ENCODE peak calls at places on chromosomes 16 and 17, in six cellular contexts. X, Y, H, K, F and G are unnamed samples.

GRCh38 chr17:9209347-9209746 is 188.0 kb downstream of the NTN1 start:
- DNase-seq in F (no peak), Y (no peak), K (no peak), H (no peak), X (no peak), G (no peak)

GRCh38 chr17:45902892-45903346 is 8.6 kb downstream of the MAPT start:
- DNase-seq in H (no peak), Y (peak; percentile 68), X (no peak), K (peak; percentile 52), F (no peak), G (no peak)

GRCh38 chr17:12180644-12181261 is 160.1 kb downstream of the MAP2K4 start:
- DNase-seq in H (peak; percentile 0), F (peak; percentile 15), K (peak; percentile 23), X (peak; percentile 47), Y (peak; percentile 47), G (no peak)

GRCh38 chr16:75471723-75472634 is 7.5 kb upstream of the TMEM170A start:
- DNase-seq in Y (peak; percentile 61), F (no peak), K (peak; percentile 79), H (no peak), X (no peak), G (no peak)

GRCh38 chr17:32931686-32932085 is 3.7 kb downstream of the TMEM98 start:
- DNase-seq in X (no peak), H (no peak), K (no peak), F (no peak), Y (no peak), G (no peak)

GRCh38 chr17:78664476-78665384 is 87.5 kb upstream of the DNAH17 start:
- DNase-seq in F (no peak), X (no peak), H (no peak), K (no peak), Y (peak; percentile 71), G (no peak)

GRCh38 chr16:88888778-88889387 is 22.4 kb upstream of the PABPN1L start:
- DNase-seq in H (no peak), F (no peak), K (peak; percentile 46), Y (no peak), X (no peak), G (no peak)

GRCh38 chr17:79288950-79289349 is 214.3 kb downstream of the ENGASE start:
- DNase-seq in K (no peak), Y (no peak), H (no peak), F (no peak), X (no peak), G (no peak)

GRCh38 chr16:57533618-57534336 is 2.6 kb downstream of the CCDC102A start:
- DNase-seq in F (no peak), K (peak; percentile 6), Y (no peak), X (no peak), H (no peak), G (peak; percentile 43)

GRCh38 chr16:85229869-85230416 is 117.7 kb upstream of the CIBAR2 start:
- DNase-seq in X (no peak), Y (no peak), H (no peak), K (no peak), F (no peak), G (no peak)

GRCh38 chr17:58083491-58084316 is 485 bp downstream of the DYNLL2 start:
- DNase-seq in H (no peak), X (no peak), Y (peak; percentile 32), K (peak; percentile 81), F (no peak), G (no peak)

GRCh38 chr16:57284952-57285263 is 436 bp upstream of the PLLP start:
- DNase-seq in K (no peak), F (no peak), X (no peak), H (no peak), Y (no peak), G (no peak)

GRCh38 chr17:47077576-47077975 is 98.5 kb upstream of the RPRML start:
- DNase-seq in X (no peak), K (no peak), Y (no peak), F (no peak), H (no peak), G (no peak)

GRCh38 chr17:8681175-8681949 is 50.8 kb upstream of the MYH10 start:
- DNase-seq in K (no peak), F (no peak), Y (no peak), X (no peak), H (no peak), G (no peak)

GRCh38 chr17:77425791-77426641 is 285.2 kb downstream of the SEC14L1 start:
- DNase-seq in Y (no peak), X (no peak), H (no peak), F (no peak), K (peak; percentile 83), G (no peak)

GRCh38 chr17:42285346-42286050 is 2.8 kb upstream of the STAT5A start:
- DNase-seq in K (no peak), X (no peak), Y (no peak), F (no peak), H (no peak), G (no peak)

GRCh38 chr17:68972119-68972704 is 17.0 kb upstream of the ABCA8 start:
- DNase-seq in Y (peak; percentile 43), K (peak; percentile 49), H (no peak), F (no peak), X (peak; percentile 15), G (no peak)

GRCh38 chr16:88960516-88960915 is 16.5 kb downstream of the CBFA2T3 start:
- DNase-seq in Y (no peak), X (no peak), K (no peak), F (no peak), H (no peak), G (no peak)

GRCh38 chr16:49019081-49019633 is 262.5 kb downstream of the CBLN1 start:
- DNase-seq in K (no peak), H (no peak), F (no peak), Y (no peak), X (no peak), G (no peak)

GRCh38 chr17:51353296-51353695 is 93.0 kb downstream of the UTP18 start:
- DNase-seq in K (no peak), F (no peak), Y (no peak), H (no peak), X (no peak), G (no peak)

GRCh38 chr17:51351090-51351489 is 90.7 kb downstream of the UTP18 start:
- DNase-seq in H (no peak), F (no peak), K (no peak), Y (no peak), X (no peak), G (no peak)

GRCh38 chr17:51352798-51353197 is 92.5 kb downstream of the UTP18 start:
- DNase-seq in F (no peak), Y (no peak), H (no peak), K (no peak), X (no peak), G (no peak)

GRCh38 chr17:51354908-51355307 is 94.6 kb downstream of the UTP18 start:
- DNase-seq in H (no peak), K (no peak), Y (no peak), F (no peak), X (no peak), G (no peak)

DNA sequence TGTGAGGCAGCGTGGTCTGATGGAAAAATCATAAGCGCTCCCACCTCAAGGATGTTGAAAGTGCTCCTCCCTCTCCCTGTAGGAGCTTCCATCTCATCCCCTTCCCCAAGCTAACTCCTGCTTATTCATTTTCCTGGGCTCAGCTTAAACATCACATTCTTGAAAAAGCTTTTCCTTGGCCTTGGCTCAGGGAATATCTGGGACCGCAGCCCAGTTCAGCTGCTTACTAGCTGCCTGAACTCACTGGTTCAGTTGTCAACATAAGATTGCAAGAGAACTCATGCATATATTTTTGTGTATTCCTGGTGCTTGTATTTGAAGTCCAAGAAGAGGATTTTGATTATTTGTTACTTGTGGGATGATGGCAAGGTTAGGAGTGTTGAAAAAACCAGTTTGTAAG is 91.5 kb downstream of the UTP18 start:
- DNase-seq in Y (no peak), K (no peak), H (no peak), F (no peak), X (no peak), G (no peak)
- TF ChIP-seq ZNF274 in Y (no peak), K (no peak), H (no peak), F (no peak), X (no peak), G (no peak)

GRCh38 chr16:35011-35775 is 18.2 kb downstream of the POLR3K start:
- DNase-seq in H (no peak), F (no peak), X (no peak), Y (no peak), K (no peak), G (no peak)
- TF ChIP-seq ZNF274 in H (no peak), F (no peak), X (no peak), Y (no peak), K (no peak), G (no peak)

GRCh38 chr17:2709173-2709661 is 2.3 kb downstream of the CLUH start:
- DNase-seq in F (no peak), H (peak; percentile 23), Y (no peak), K (no peak), X (no peak), G (no peak)
- TF ChIP-seq ZNF274 in F (no peak), H (no peak), Y (no peak), K (no peak), X (no peak), G (no peak)

GRCh38 chr16:3027983-3028715 is 4.3 kb downstream of the THOC6 start:
- DNase-seq in F (no peak), Y (peak; percentile 65), X (peak; percentile 62), H (peak; percentile 23), K (peak; percentile 95), G (peak; percentile 98)
- TF ChIP-seq ZNF274 in F (no peak), Y (no peak), X (no peak), H (no peak), K (no peak), G (no peak)

DNA sequence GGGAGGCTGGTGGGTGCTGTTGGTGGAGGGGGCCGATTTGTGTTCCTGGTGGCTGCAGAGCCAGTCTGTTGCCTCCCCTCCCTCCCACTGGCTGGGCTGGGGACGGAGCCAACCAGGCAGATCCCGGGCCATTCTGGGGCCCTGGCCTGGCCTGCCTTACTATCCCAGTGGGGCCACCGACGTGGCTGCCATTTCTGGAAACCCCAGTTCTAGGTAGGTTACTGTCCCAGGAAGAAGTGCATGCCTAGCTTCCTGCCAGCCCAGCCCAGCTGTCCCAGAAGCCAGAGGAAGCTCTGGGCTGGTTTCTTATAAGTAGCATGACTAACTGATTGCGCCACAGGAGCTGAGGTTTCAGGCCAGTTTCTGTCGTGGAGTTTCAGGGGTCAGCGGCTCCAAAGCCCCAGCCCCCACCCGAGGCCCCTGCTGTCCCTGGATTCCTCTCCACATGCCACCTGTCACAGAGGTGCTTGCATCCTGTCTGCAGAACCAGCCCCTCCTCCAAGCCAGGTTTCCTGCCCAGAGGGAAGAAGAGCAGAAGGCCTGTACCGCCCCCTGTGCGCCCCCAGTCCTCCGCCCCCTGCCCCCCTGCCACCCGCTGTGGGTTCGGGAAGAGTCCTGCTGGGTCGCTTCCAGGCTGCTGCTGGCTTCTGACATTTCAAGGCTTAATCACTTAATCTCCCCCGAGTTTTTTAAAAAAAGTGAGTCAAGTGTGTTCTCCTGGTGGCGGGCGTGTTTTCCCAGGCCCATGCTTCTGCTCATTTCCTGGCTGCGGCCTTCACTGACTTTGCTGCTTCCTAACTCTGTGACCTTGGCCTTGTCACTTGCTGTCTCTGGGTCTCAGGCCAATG is 13.2 kb downstream of the IL4R start:
- DNase-seq in K (no peak), H (no peak), Y (peak; percentile 81), F (peak; percentile 67), X (peak; percentile 68), G (peak; percentile 80)
- TF ChIP-seq ZNF274 in K (no peak), H (no peak), Y (no peak), F (no peak), X (no peak), G (no peak)